ENCODE peak calls at places on chromosomes 5 and 9, in five cellular contexts. One of them, this sample, is unnamed.

GRCh38 chr5:140169410-140169809 is 5.6 kb upstream of the CYSTM1 start:
- DNase-seq in cardiac fibroblast: peak
- DNase-seq in endothelial cell: no peak
- DNase-seq in mammary epithelial cell: peak
- DNase-seq in astrocyte of the spinal cord: no peak
- DNase-seq in this sample: no peak

GRCh38 chr5:138488481-138488945 is 23.2 kb downstream of the EGR1 start:
- DNase-seq in astrocyte of the spinal cord: no peak
- DNase-seq in mammary epithelial cell: peak
- DNase-seq in endothelial cell: no peak
- DNase-seq in cardiac fibroblast: peak
- DNase-seq in this sample: peak

GRCh38 chr5:153233933-153234332 is 256.5 kb upstream of the GRIA1 start:
- DNase-seq in cardiac fibroblast: no peak
- DNase-seq in endothelial cell: no peak
- DNase-seq in mammary epithelial cell: no peak
- DNase-seq in astrocyte of the spinal cord: no peak
- DNase-seq in this sample: no peak

GRCh38 chr9:134816264-134816663 is 64.3 kb upstream of the FCN2 start:
- DNase-seq in astrocyte of the spinal cord: no peak
- DNase-seq in endothelial cell: no peak
- DNase-seq in cardiac fibroblast: no peak
- DNase-seq in mammary epithelial cell: no peak
- DNase-seq in this sample: no peak

GRCh38 chr5:76818844-76819831 is at the start of gene F2RL1:
- DNase-seq in astrocyte of the spinal cord: peak
- DNase-seq in endothelial cell: peak
- DNase-seq in mammary epithelial cell: peak
- DNase-seq in cardiac fibroblast: peak
- DNase-seq in this sample: peak

GRCh38 chr5:33761139-33761538 is 130.7 kb downstream of the ADAMTS12 start:
- DNase-seq in endothelial cell: no peak
- DNase-seq in astrocyte of the spinal cord: peak
- DNase-seq in mammary epithelial cell: no peak
- DNase-seq in cardiac fibroblast: peak
- DNase-seq in this sample: peak

GRCh38 chr5:55306641-55307382 is 682 bp downstream of the DHX29 start:
- DNase-seq in mammary epithelial cell: peak
- DNase-seq in astrocyte of the spinal cord: peak
- DNase-seq in cardiac fibroblast: no peak
- DNase-seq in endothelial cell: no peak
- DNase-seq in this sample: peak

GRCh38 chr9:76904661-76905457 is 1.1 kb downstream of the PRUNE2 start:
- DNase-seq in endothelial cell: no peak
- DNase-seq in astrocyte of the spinal cord: no peak
- DNase-seq in cardiac fibroblast: no peak
- DNase-seq in mammary epithelial cell: no peak
- DNase-seq in this sample: no peak

GRCh38 chr5:153969563-153969895 is 69.2 kb downstream of the FAM114A2 start:
- DNase-seq in mammary epithelial cell: no peak
- DNase-seq in endothelial cell: no peak
- DNase-seq in astrocyte of the spinal cord: no peak
- DNase-seq in cardiac fibroblast: no peak
- DNase-seq in this sample: no peak

GRCh38 chr5:61055434-61056006 is 106.7 kb downstream of the SMIM15 start:
- DNase-seq in astrocyte of the spinal cord: peak
- DNase-seq in cardiac fibroblast: peak
- DNase-seq in mammary epithelial cell: peak
- DNase-seq in endothelial cell: peak
- DNase-seq in this sample: peak

GRCh38 chr5:181044662-181045305 is 4.7 kb downstream of the BTNL9 start:
- DNase-seq in mammary epithelial cell: no peak
- DNase-seq in cardiac fibroblast: no peak
- DNase-seq in endothelial cell: no peak
- DNase-seq in astrocyte of the spinal cord: no peak
- DNase-seq in this sample: no peak

GRCh38 chr5:176776141-176776865 is 34.1 kb upstream of the UNC5A start:
- DNase-seq in astrocyte of the spinal cord: no peak
- DNase-seq in cardiac fibroblast: no peak
- DNase-seq in mammary epithelial cell: no peak
- DNase-seq in endothelial cell: no peak
- DNase-seq in this sample: no peak

GRCh38 chr5:52995095-52995494 is 5.9 kb downstream of the ITGA2 start:
- DNase-seq in mammary epithelial cell: no peak
- DNase-seq in cardiac fibroblast: no peak
- DNase-seq in astrocyte of the spinal cord: no peak
- DNase-seq in endothelial cell: no peak
- DNase-seq in this sample: no peak

GRCh38 chr5:98774192-98775046 is 956 bp downstream of the RGMB start:
- DNase-seq in endothelial cell: peak
- DNase-seq in cardiac fibroblast: peak
- DNase-seq in mammary epithelial cell: peak
- DNase-seq in astrocyte of the spinal cord: peak
- DNase-seq in this sample: no peak

GRCh38 chr5:151523335-151523734 is 67.8 kb downstream of the FAT2 start:
- DNase-seq in astrocyte of the spinal cord: peak
- DNase-seq in endothelial cell: peak
- DNase-seq in cardiac fibroblast: peak
- DNase-seq in mammary epithelial cell: peak
- DNase-seq in this sample: peak

GRCh38 chr5:116361979-116362577 is 212.5 kb downstream of the SEMA6A start:
- DNase-seq in mammary epithelial cell: no peak
- DNase-seq in astrocyte of the spinal cord: no peak
- DNase-seq in cardiac fibroblast: no peak
- DNase-seq in endothelial cell: no peak
- DNase-seq in this sample: no peak

GRCh38 chr5:75952963-75953362 is 130.2 kb upstream of the SV2C start:
- DNase-seq in mammary epithelial cell: no peak
- DNase-seq in astrocyte of the spinal cord: no peak
- DNase-seq in cardiac fibroblast: no peak
- DNase-seq in endothelial cell: no peak
- DNase-seq in this sample: no peak

GRCh38 chr5:176542135-176542595 is 5.0 kb upstream of the RNF44 start:
- DNase-seq in cardiac fibroblast: no peak
- DNase-seq in endothelial cell: no peak
- DNase-seq in astrocyte of the spinal cord: no peak
- DNase-seq in mammary epithelial cell: no peak
- DNase-seq in this sample: no peak

GRCh38 chr5:87268126-87268969 is 665 bp downstream of the RASA1 start:
- DNase-seq in cardiac fibroblast: peak
- DNase-seq in endothelial cell: peak
- DNase-seq in astrocyte of the spinal cord: peak
- DNase-seq in mammary epithelial cell: peak
- DNase-seq in this sample: peak

GRCh38 chr5:154196955-154197652 is 6.6 kb downstream of the GALNT10 start:
- DNase-seq in cardiac fibroblast: peak
- DNase-seq in astrocyte of the spinal cord: peak
- DNase-seq in endothelial cell: no peak
- DNase-seq in mammary epithelial cell: no peak
- DNase-seq in this sample: peak

GRCh38 chr5:141778211-141778610 is 96.2 kb upstream of the ARAP3 start:
- DNase-seq in mammary epithelial cell: peak
- DNase-seq in astrocyte of the spinal cord: peak
- DNase-seq in cardiac fibroblast: peak
- DNase-seq in endothelial cell: no peak
- DNase-seq in this sample: no peak

GRCh38 chr5:43631182-43631910 is 28.4 kb downstream of the NNT start:
- DNase-seq in endothelial cell: peak
- DNase-seq in mammary epithelial cell: peak
- DNase-seq in astrocyte of the spinal cord: peak
- DNase-seq in cardiac fibroblast: peak
- DNase-seq in this sample: peak

GRCh38 chr5:157607371-157608161 is 32.0 kb upstream of the ADAM19 start:
- DNase-seq in endothelial cell: no peak
- DNase-seq in cardiac fibroblast: peak
- DNase-seq in mammary epithelial cell: peak
- DNase-seq in astrocyte of the spinal cord: peak
- DNase-seq in this sample: peak

GRCh38 chr5:150503977-150504620 is 3.8 kb upstream of the NDST1 start:
- DNase-seq in mammary epithelial cell: no peak
- DNase-seq in cardiac fibroblast: peak
- DNase-seq in astrocyte of the spinal cord: no peak
- DNase-seq in endothelial cell: no peak
- DNase-seq in this sample: no peak

GRCh38 chr9:77495834-77496671 is 152.1 kb downstream of the GNA14 start:
- DNase-seq in mammary epithelial cell: peak
- DNase-seq in endothelial cell: no peak
- DNase-seq in cardiac fibroblast: peak
- DNase-seq in astrocyte of the spinal cord: peak
- DNase-seq in this sample: peak

GRCh38 chr9:22124263-22125011 is 115.3 kb upstream of the CDKN2B start:
- DNase-seq in astrocyte of the spinal cord: no peak
- DNase-seq in endothelial cell: no peak
- DNase-seq in cardiac fibroblast: no peak
- DNase-seq in mammary epithelial cell: peak
- DNase-seq in this sample: no peak

GRCh38 chr5:95961617-95962474 is at the start of gene ELL2:
- DNase-seq in endothelial cell: peak
- DNase-seq in cardiac fibroblast: peak
- DNase-seq in astrocyte of the spinal cord: peak
- DNase-seq in mammary epithelial cell: peak
- DNase-seq in this sample: peak

GRCh38 chr5:120808606-120809005 is 344.5 kb downstream of the PRR16 start:
- DNase-seq in mammary epithelial cell: no peak
- DNase-seq in endothelial cell: no peak
- DNase-seq in astrocyte of the spinal cord: no peak
- DNase-seq in cardiac fibroblast: no peak
- DNase-seq in this sample: no peak

GRCh38 chr9:121634800-121635261 is 16.6 kb upstream of the DAB2IP start:
- DNase-seq in endothelial cell: peak
- DNase-seq in mammary epithelial cell: no peak
- DNase-seq in astrocyte of the spinal cord: no peak
- DNase-seq in cardiac fibroblast: peak
- DNase-seq in this sample: no peak

GRCh38 chr9:124004608-124005007 is 7.0 kb upstream of the LHX2 start:
- DNase-seq in cardiac fibroblast: no peak
- DNase-seq in astrocyte of the spinal cord: no peak
- DNase-seq in endothelial cell: no peak
- DNase-seq in mammary epithelial cell: no peak
- DNase-seq in this sample: no peak

GRCh38 chr5:80246995-80247729 is 8.7 kb downstream of the SERINC5 start:
- DNase-seq in astrocyte of the spinal cord: peak
- DNase-seq in endothelial cell: peak
- DNase-seq in cardiac fibroblast: peak
- DNase-seq in mammary epithelial cell: peak
- DNase-seq in this sample: peak

GRCh38 chr5:131628990-131629389 is 6.0 kb downstream of the RAPGEF6 start:
- DNase-seq in endothelial cell: no peak
- DNase-seq in mammary epithelial cell: peak
- DNase-seq in cardiac fibroblast: no peak
- DNase-seq in astrocyte of the spinal cord: peak
- DNase-seq in this sample: peak

GRCh38 chr9:4662989-4663792 is 1.1 kb downstream of the PLPP6 start:
- DNase-seq in cardiac fibroblast: no peak
- DNase-seq in mammary epithelial cell: no peak
- DNase-seq in endothelial cell: no peak
- DNase-seq in astrocyte of the spinal cord: no peak
- DNase-seq in this sample: no peak

GRCh38 chr9:97980918-97981827 is 2.0 kb upstream of the ANP32B start:
- DNase-seq in mammary epithelial cell: peak
- DNase-seq in endothelial cell: no peak
- DNase-seq in cardiac fibroblast: no peak
- DNase-seq in astrocyte of the spinal cord: no peak
- DNase-seq in this sample: no peak

DNA sequence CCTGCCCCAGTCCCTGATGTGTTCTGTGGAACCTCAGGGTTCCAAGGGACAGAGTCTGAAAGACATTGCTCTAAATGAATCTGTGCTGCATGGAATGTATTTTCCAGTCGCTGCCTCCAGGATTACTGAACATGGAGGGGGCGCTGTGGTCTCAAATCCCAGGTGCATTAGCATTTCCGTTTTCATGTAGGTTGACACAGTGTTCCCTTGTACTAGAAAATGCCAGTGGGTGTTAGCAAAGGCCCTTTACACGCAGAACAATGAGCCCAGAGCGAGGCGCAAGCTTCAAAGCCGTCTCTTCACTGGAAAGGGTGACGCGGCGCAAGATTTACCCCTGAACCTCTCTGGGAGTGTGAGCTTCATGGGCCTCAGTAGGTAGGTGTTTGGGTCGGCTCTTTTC is 308.3 kb downstream of the SLIT3 start:
- DNase-seq in cardiac fibroblast: no peak
- DNase-seq in mammary epithelial cell: peak
- DNase-seq in endothelial cell: peak
- DNase-seq in astrocyte of the spinal cord: no peak
- DNase-seq in this sample: no peak
- TF ChIP-seq CTCF in cardiac fibroblast: no peak
- TF ChIP-seq CTCF in mammary epithelial cell: peak
- TF ChIP-seq CTCF in endothelial cell: no peak
- TF ChIP-seq CTCF in astrocyte of the spinal cord: peak
- TF ChIP-seq CTCF in this sample: peak

DNA sequence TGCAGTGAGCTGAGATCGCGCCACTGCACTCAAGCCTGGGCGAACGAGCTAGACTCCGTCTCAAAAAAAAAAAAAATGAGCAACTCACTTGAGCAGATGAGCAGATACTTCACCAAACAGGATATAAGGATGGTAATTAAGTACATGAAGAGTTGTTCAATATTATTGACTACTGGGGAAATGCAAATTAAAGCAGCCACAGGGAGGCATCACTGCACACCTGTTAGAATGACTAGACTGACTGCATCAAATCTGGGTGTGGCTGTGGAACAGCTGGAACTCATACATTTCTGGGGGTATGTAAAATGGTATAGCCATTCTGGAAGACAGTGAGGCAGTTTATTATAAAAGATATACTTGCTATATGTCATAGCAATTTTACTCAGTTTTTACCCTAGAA is 93.0 kb downstream of the WNK2 start:
- DNase-seq in endothelial cell: no peak
- DNase-seq in mammary epithelial cell: no peak
- DNase-seq in cardiac fibroblast: no peak
- DNase-seq in astrocyte of the spinal cord: no peak
- DNase-seq in this sample: no peak
- TF ChIP-seq CTCF in endothelial cell: no peak
- TF ChIP-seq CTCF in mammary epithelial cell: peak
- TF ChIP-seq CTCF in cardiac fibroblast: no peak
- TF ChIP-seq CTCF in astrocyte of the spinal cord: no peak
- TF ChIP-seq CTCF in this sample: no peak

DNA sequence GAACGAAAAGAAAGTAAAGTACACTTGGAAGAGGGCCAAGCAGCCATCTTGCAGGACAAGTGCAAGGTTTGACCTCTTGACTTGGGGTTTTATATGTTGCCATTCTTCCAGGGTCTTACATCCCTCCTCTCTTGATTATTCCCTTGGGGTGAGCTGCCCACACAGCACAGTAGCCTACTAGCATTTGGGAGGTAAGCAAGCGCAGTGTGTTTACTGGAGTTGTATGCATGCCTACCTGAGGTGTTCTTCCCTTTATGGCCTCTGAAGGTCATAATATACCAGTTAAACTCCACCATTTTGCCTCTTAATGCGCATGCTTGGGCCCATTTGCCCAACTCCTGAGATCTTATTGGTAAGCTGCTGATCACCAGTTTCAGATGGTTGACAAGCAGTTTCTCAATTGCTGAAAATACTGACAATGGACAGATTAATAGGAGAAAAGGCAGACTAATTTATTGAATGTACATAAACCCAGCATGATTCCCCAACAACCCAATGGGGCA is 173.8 kb upstream of the SLC30A5 start:
- DNase-seq in mammary epithelial cell: no peak
- DNase-seq in cardiac fibroblast: no peak
- DNase-seq in endothelial cell: no peak
- DNase-seq in astrocyte of the spinal cord: no peak
- DNase-seq in this sample: no peak
- TF ChIP-seq CTCF in mammary epithelial cell: no peak
- TF ChIP-seq CTCF in cardiac fibroblast: no peak
- TF ChIP-seq CTCF in endothelial cell: no peak
- TF ChIP-seq CTCF in astrocyte of the spinal cord: no peak
- TF ChIP-seq CTCF in this sample: no peak

GRCh38 chr9:104075801-104076753 is 18.0 kb upstream of the SMC2 start:
- DNase-seq in astrocyte of the spinal cord: peak
- DNase-seq in cardiac fibroblast: peak
- DNase-seq in mammary epithelial cell: peak
- DNase-seq in endothelial cell: no peak
- DNase-seq in this sample: peak
- TF ChIP-seq CTCF in astrocyte of the spinal cord: peak
- TF ChIP-seq CTCF in cardiac fibroblast: no peak
- TF ChIP-seq CTCF in mammary epithelial cell: no peak
- TF ChIP-seq CTCF in endothelial cell: no peak
- TF ChIP-seq CTCF in this sample: peak